ENCODE peak calls at places on chromosomes 2 and 18, in five cellular contexts. W is WERI-Rb-1, X is AG04450, T is fibroblast of pulmonary artery, B is GM23338. Y is an unnamed sample.

GRCh38 chr2:28610583-28611201 is 114.8 kb downstream of the PLB1 start:
- DNase-seq in B (no peak), X (peak), W (no peak), T (peak), Y (no peak)

GRCh38 chr2:50611261-50612020 is 420.5 kb downstream of the NRXN1 start:
- DNase-seq in T (no peak), X (no peak), B (no peak), W (no peak), Y (no peak)

GRCh38 chr2:240460243-240460630 is 24.8 kb downstream of the GPC1 start:
- DNase-seq in B (no peak), X (no peak), W (peak), T (no peak), Y (no peak)

GRCh38 chr2:24881158-24881557 is 38.9 kb downstream of the ADCY3 start:
- DNase-seq in X (no peak), B (no peak), T (no peak), W (no peak), Y (no peak)

GRCh38 chr18:21740724-21741510 is at the start of gene MIB1:
- DNase-seq in T (no peak), W (peak), B (no peak), X (peak), Y (no peak)

GRCh38 chr2:48943436-48943835 is 187.9 kb upstream of the LHCGR start:
- DNase-seq in W (no peak), X (no peak), T (peak), B (no peak), Y (no peak)

GRCh38 chr2:144548088-144548487 is 28.2 kb upstream of the ZEB2 start:
- DNase-seq in B (no peak), W (no peak), X (no peak), T (no peak), Y (no peak)

GRCh38 chr2:140384946-140385345 is 1604.8 kb upstream of the NXPH2 start:
- DNase-seq in T (no peak), B (no peak), X (no peak), W (no peak), Y (no peak)

GRCh38 chr2:241135737-241136136 is 13.5 kb downstream of the PASK start:
- DNase-seq in X (no peak), B (no peak), W (no peak), T (no peak), Y (no peak)

GRCh38 chr2:12197133-12197532 is 450.7 kb downstream of the LPIN1 start:
- DNase-seq in W (no peak), T (no peak), X (no peak), B (no peak), Y (no peak)

GRCh38 chr2:225668606-225669266 is 269.2 kb downstream of the NYAP2 start:
- DNase-seq in T (peak), W (peak), B (peak), X (peak), Y (peak)

GRCh38 chr2:215843579-215843978 is 169.8 kb downstream of the MREG start:
- DNase-seq in T (peak), X (peak), W (no peak), B (no peak), Y (peak)

GRCh38 chr2:172613035-172613434 is 57.1 kb downstream of the PDK1 start:
- DNase-seq in B (peak), X (no peak), T (peak), W (peak), Y (no peak)

GRCh38 chr2:12106440-12107080 is 360.1 kb downstream of the LPIN1 start:
- DNase-seq in W (no peak), B (no peak), T (peak), X (peak), Y (peak)

GRCh38 chr2:28343184-28343942 is 49.3 kb upstream of the FOSL2 start:
- DNase-seq in T (no peak), X (no peak), W (no peak), B (no peak), Y (no peak)

GRCh38 chr2:179240481-179241451 is 23.9 kb downstream of the SESTD1 start:
- DNase-seq in X (no peak), T (no peak), W (no peak), B (peak), Y (no peak)

GRCh38 chr2:128369126-128369555 is 50.5 kb upstream of the HS6ST1 start:
- DNase-seq in W (no peak), B (peak), X (no peak), T (peak), Y (no peak)

GRCh38 chr2:189092936-189093335 is 86.6 kb downstream of the COL5A2 start:
- DNase-seq in X (no peak), B (no peak), W (no peak), T (peak), Y (no peak)

GRCh38 chr2:22273853-22274252 is 1111.1 kb upstream of the KLHL29 start:
- DNase-seq in B (no peak), W (no peak), X (no peak), T (no peak), Y (no peak)

GRCh38 chr2:36287363-36288275 is 68.0 kb upstream of the CRIM1 start:
- DNase-seq in X (peak), W (no peak), T (peak), B (no peak), Y (peak)

GRCh38 chr18:30684825-30685481 is 357.6 kb downstream of the DSC3 start:
- DNase-seq in X (no peak), B (peak), T (no peak), W (no peak), Y (no peak)

GRCh38 chr18:43587538-43588153 is 310.4 kb upstream of the SYT4 start:
- DNase-seq in T (peak), W (no peak), B (peak), X (no peak), Y (no peak)

GRCh38 chr2:1295740-1296139 is 117.5 kb upstream of the TPO start:
- DNase-seq in B (no peak), T (no peak), W (no peak), X (no peak), Y (no peak)

GRCh38 chr2:225814554-225814953 is 415.0 kb downstream of the NYAP2 start:
- DNase-seq in T (no peak), X (no peak), B (no peak), W (no peak), Y (no peak)

GRCh38 chr2:60742419-60742818 is 13.6 kb upstream of the PAPOLG start:
- DNase-seq in X (no peak), B (peak), T (no peak), W (no peak), Y (no peak)

GRCh38 chr2:1546023-1546591 is 132.8 kb downstream of the TPO start:
- DNase-seq in B (peak), X (peak), T (peak), W (peak), Y (no peak)

GRCh38 chr2:1501196-1501851 is 88.1 kb downstream of the TPO start:
- DNase-seq in B (no peak), T (no peak), X (no peak), W (no peak), Y (no peak)

GRCh38 chr18:53911200-53911599 is 313.3 kb downstream of the MBD2 start:
- DNase-seq in B (peak), T (no peak), X (no peak), W (no peak), Y (no peak)

GRCh38 chr2:6864938-6865345 is 765 bp downstream of the CMPK2 start:
- DNase-seq in T (peak), B (peak), X (no peak), W (peak), Y (no peak)

DNA sequence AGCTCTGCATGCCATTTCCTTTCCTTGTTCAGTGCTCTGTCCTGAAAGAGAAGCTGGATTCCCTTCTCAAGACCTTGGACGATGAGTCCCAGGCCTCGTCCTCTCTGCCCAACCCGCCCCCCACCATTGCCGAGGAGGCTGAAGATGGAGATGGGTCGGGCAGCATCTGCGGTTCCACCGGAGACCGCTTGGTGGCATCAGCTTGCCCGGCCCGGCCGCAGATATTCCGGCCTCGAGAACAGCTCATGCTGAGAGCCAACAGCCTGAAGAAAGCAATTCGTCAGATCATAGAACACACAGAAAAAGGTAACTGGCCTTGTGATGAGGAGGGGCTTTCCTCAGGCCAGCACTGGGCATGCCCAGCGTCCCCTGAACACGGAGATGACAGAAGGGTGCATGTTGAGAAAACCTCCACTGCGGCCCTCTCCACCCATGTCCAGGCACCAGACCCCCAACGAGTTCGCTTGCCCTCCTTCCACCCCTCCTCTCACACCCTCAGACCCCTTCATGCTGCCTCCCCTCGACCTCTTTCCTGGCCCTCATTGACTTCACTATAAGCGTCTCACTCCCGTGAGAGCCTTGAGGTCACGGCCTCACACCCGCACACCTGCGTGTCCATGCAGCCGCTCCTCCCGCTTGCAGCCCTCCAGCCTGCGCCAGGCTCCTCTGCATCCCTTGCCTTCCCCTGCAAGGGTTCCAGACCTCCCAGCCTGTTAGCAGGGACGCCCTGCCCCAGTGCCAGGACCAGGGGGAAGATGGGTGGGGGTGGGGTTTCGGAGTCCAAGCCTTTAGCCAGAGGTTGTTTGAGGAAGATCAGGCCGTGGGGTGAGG is 95.0 kb downstream of the DGKD start:
- DNase-seq in B (peak), T (peak), X (no peak), W (peak), Y (no peak)
- TF ChIP-seq CTCF in B (peak), T (peak), X (peak), W (peak), Y (peak)

DNA sequence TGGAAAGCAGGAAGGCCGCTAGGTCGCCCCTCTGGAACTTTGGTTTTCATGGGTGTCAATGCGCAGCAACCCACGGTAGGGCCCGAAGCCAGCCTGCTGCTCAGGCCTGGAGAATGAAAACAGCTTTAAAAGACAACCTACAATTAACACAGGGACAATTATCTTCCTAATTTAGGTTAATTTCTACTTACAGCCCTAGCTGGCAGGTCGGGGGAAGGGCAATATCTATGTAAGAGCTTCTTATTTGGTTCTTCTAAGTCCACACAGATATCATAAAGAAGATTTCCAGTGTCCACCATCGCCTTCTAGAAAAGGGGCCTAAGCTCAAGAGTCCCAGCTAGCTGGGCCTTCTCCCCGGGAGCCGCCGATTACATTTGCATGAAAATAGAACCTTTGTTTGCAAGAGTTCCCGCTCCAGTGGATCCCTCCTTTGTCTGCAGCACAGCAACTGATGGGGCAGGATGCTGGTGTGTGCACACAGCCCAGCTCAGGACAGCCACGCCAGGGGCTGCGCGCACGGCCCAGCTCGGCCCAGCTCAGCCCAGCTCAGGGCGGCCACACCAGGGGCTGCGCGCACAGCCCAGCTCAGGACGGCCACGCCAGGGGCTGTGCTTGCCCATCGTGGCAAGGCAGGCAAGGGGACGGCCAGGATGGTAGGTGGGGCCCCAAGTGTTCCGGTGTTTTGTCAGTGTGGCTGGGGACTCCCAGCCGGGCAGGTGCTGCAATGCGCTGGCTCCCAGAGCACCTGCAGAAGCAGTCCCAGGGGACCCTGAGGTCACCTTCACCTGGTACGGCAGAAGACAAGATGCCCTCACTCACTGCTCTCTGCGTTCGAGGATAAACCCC is 109.1 kb downstream of the HDAC4 start:
- DNase-seq in B (peak), W (no peak), T (no peak), X (no peak), Y (no peak)
- H3K4me3 ChIP-seq in B (peak), W (no peak), T (no peak), X (no peak), Y (no peak)

GRCh38 chr2:122023059-122023879 is 267.8 kb downstream of the TSN start:
- DNase-seq in T (no peak), X (no peak), B (peak), W (no peak), Y (no peak)
- TF ChIP-seq CTCF in T (no peak), X (no peak), B (peak), W (no peak), Y (no peak)

GRCh38 chr2:20212871-20213503 is 11.9 kb downstream of the SDC1 start:
- DNase-seq in X (no peak), B (no peak), T (no peak), W (no peak), Y (no peak)
- H3K4me3 ChIP-seq in X (no peak), B (no peak), T (no peak), W (no peak), Y (no peak)